ENCODE peak calls at places on chromosomes 6 and 20, in eight cellular contexts. J is AG04450, Q is lung, H is ovary, A is neural crest cell, U is glutamatergic neuron, C is A549, F is fibroblast of villous mesenchyme. O is an unnamed sample.
A peak's percentile ranks its signal among the peaks of the same experiment; 100 is the strongest.

GRCh38 chr6:6875818-6876470 is 231.8 kb upstream of the RREB1 start:
- DNase-seq in J (peak; percentile 13), Q (no peak), H (no peak), A (no peak), U (no peak), C (peak; percentile 59), F (peak; percentile 93), O (no peak)

GRCh38 chr6:17210683-17211082 is 70.5 kb upstream of the RBM24 start:
- DNase-seq in J (no peak), Q (no peak), H (no peak), A (no peak), U (no peak), C (no peak), F (no peak), O (no peak)

GRCh38 chr6:34445313-34445860 is 19.5 kb upstream of the RPS10 start:
- DNase-seq in J (no peak), Q (no peak), H (no peak), A (no peak), U (no peak), C (no peak), F (no peak), O (no peak)

GRCh38 chr6:135012764-135013163 is 41.9 kb downstream of the HBS1L start:
- DNase-seq in J (peak; percentile 34), Q (no peak), H (no peak), A (no peak), U (no peak), C (no peak), F (peak; percentile 14), O (no peak)

GRCh38 chr6:157832250-157832967 is 9.4 kb downstream of the SNX9 start:
- DNase-seq in J (no peak), Q (no peak), H (no peak), A (no peak), U (no peak), C (no peak), F (peak; percentile 35), O (no peak)

GRCh38 chr6:87904041-87904440 is 143.6 kb upstream of the SPACA1 start:
- DNase-seq in J (no peak), Q (no peak), H (no peak), A (no peak), U (no peak), C (no peak), F (no peak), O (no peak)

GRCh38 chr6:52286798-52287432 is 2.4 kb upstream of the MCM3 start:
- DNase-seq in J (peak; percentile 39), Q (peak; percentile 75), H (peak; percentile 52), A (peak; percentile 72), U (peak; percentile 76), C (peak; percentile 60), F (peak; percentile 74), O (peak; percentile 91)

GRCh38 chr20:41149679-41150131 is 12.4 kb downstream of the PLCG1 start:
- DNase-seq in J (no peak), Q (no peak), H (no peak), A (no peak), U (no peak), C (no peak), F (peak; percentile 51), O (no peak)

GRCh38 chr6:1923454-1923853 is 313.7 kb downstream of the FOXC1 start:
- DNase-seq in J (no peak), Q (no peak), H (no peak), A (no peak), U (peak; percentile 43), C (no peak), F (no peak), O (no peak)

GRCh38 chr6:136317023-136317649 is 27.5 kb upstream of the BCLAF1 start:
- DNase-seq in J (peak; percentile 48), Q (peak; percentile 50), H (peak; percentile 40), A (peak; percentile 38), U (peak; percentile 55), C (peak; percentile 38), F (peak; percentile 71), O (peak; percentile 43)

GRCh38 chr20:63626424-63627128 is at the start of gene GMEB2:
- DNase-seq in J (no peak), Q (peak; percentile 68), H (peak; percentile 77), A (no peak), U (peak; percentile 78), C (peak; percentile 67), F (peak; percentile 73), O (peak; percentile 64)
- TF ChIP-seq CTCF in J (no peak), Q (no peak), H (no peak), A (no peak), U (no peak), C (no peak), F (no peak), O (no peak)

GRCh38 chr20:31788578-31788977 is 30.6 kb upstream of the MYLK2 start:
- DNase-seq in J (no peak), Q (no peak), H (no peak), A (no peak), U (peak; percentile 54), C (peak; percentile 21), F (no peak), O (no peak)
- TF ChIP-seq CTCF in J (peak; percentile 19), Q (no peak), H (no peak), A (no peak), U (peak; percentile 24), C (peak; percentile 10), F (peak; percentile 6), O (no peak)

DNA sequence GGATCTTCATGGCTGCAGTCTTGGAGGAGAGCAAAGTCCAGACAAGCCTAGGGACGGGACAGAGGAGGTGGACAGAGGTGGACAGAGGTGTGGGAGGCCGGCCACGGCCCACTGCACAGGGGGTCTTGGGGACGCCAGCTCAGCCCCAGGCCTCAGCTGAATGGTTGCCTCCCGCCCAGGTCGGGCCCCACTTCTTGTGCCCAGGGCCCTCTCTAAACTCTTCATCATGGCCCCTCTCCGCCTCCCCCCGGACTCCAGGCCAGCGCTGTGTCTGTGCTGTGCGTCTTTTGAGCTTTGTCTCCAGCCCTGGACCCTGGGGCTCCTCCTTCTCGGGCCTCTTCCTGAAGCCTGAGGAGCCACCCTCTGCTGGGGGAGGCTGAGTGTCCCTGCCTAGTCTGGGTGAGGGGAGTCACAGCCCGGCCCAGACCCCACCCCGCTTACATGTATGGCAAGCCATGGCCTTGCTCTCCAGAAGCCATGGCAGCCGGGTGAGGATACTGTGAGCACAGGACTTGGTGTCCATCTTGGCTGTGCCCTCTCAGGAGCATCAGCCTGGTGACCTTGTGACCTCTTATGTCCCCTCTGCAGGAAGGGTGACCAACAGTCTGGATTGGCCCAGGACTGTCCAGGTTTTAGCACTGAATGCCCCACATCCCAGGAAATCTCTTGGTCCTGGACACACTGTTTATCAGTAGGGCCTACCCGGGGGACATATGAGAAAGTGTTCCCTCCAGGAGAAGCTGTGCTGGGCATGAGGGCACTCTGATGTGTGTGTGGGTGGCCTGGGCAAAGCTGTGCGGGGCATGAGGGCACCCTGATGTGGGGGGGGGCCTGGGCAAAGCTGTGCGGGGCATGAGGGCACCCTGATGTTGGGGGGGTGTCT is 9.4 kb upstream of the NPBWR2 start:
- DNase-seq in J (no peak), Q (no peak), H (no peak), A (no peak), U (peak; percentile 16), C (no peak), F (no peak), O (no peak)
- TF ChIP-seq CTCF in J (no peak), Q (no peak), H (no peak), A (no peak), U (no peak), C (no peak), F (no peak), O (no peak)

GRCh38 chr20:25249198-25249931 is 1.5 kb downstream of the PYGB start:
- DNase-seq in J (no peak), Q (no peak), H (no peak), A (no peak), U (no peak), C (no peak), F (peak; percentile 24), O (no peak)
- TF ChIP-seq CTCF in J (no peak), Q (no peak), H (no peak), A (no peak), U (no peak), C (peak; percentile 24), F (no peak), O (no peak)

GRCh38 chr20:444862-445426 is 17.4 kb downstream of the TBC1D20 start:
- DNase-seq in J (no peak), Q (no peak), H (no peak), A (no peak), U (no peak), C (no peak), F (peak; percentile 74), O (no peak)

GRCh38 chr20:443223-443793 is 19.0 kb downstream of the TBC1D20 start:
- DNase-seq in J (no peak), Q (no peak), H (no peak), A (no peak), U (no peak), C (no peak), F (no peak), O (no peak)

GRCh38 chr20:444117-444516 is 18.2 kb downstream of the TBC1D20 start:
- DNase-seq in J (no peak), Q (no peak), H (no peak), A (no peak), U (no peak), C (no peak), F (no peak), O (no peak)

GRCh38 chr20:440636-441035 is 21.7 kb downstream of the TBC1D20 start:
- DNase-seq in J (no peak), Q (no peak), H (no peak), A (no peak), U (no peak), C (no peak), F (peak; percentile 32), O (no peak)

GRCh38 chr20:445514-446336 is 16.6 kb downstream of the TBC1D20 start:
- DNase-seq in J (no peak), Q (peak; percentile 52), H (no peak), A (no peak), U (no peak), C (no peak), F (no peak), O (no peak)
- TF ChIP-seq CTCF in J (no peak), Q (no peak), H (no peak), A (no peak), U (no peak), C (no peak), F (no peak), O (no peak)

GRCh38 chr20:37903317-37904007 is 535 bp downstream of the VSTM2L start:
- DNase-seq in J (no peak), Q (no peak), H (no peak), A (no peak), U (no peak), C (peak; percentile 41), F (no peak), O (no peak)
- TF ChIP-seq CTCF in J (peak; percentile 18), Q (no peak), H (no peak), A (peak; percentile 59), U (peak; percentile 79), C (peak; percentile 71), F (peak; percentile 20), O (no peak)

GRCh38 chr6:13574571-13575376 is at the start of gene SIRT5:
- DNase-seq in J (peak; percentile 57), Q (peak; percentile 83), H (peak; percentile 66), A (peak; percentile 61), U (peak; percentile 70), C (peak; percentile 76), F (peak; percentile 78), O (peak; percentile 86)
- TF ChIP-seq CTCF in J (no peak), Q (no peak), H (peak; percentile 31), A (no peak), U (no peak), C (no peak), F (no peak), O (no peak)